ENCODE peak calls at places on chromosome 15, in six cellular contexts. I, U, T, N, Z and K are unnamed samples.

GRCh38 chr15:43440721-43441281 is 52.2 kb downstream of the TP53BP1 start:
- DNase-seq in I (peak; percentile 99), U (peak; percentile 76), T (no peak), N (peak; percentile 79), Z (no peak), K (peak; percentile 98)

GRCh38 chr15:60043744-60044435 is 39.8 kb downstream of the FOXB1 start:
- DNase-seq in I (no peak), U (no peak), T (no peak), N (no peak), Z (no peak), K (no peak)

GRCh38 chr15:98807262-98807661 is 158.9 kb downstream of the IGF1R start:
- DNase-seq in I (peak; percentile 89), U (no peak), T (no peak), N (peak; percentile 11), Z (no peak), K (peak; percentile 89)

GRCh38 chr15:42131826-42132806 is 24.3 kb downstream of the PLA2G4F start:
- DNase-seq in I (no peak), U (no peak), T (peak; percentile 57), N (no peak), Z (peak; percentile 32), K (peak; percentile 32)

GRCh38 chr15:43169888-43170287 is 15.3 kb upstream of the CCNDBP1 start:
- DNase-seq in I (peak; percentile 22), U (no peak), T (no peak), N (no peak), Z (no peak), K (peak; percentile 28)

GRCh38 chr15:100703671-100704070 is 101.3 kb downstream of the ASB7 start:
- DNase-seq in I (no peak), U (no peak), T (no peak), N (no peak), Z (no peak), K (no peak)

GRCh38 chr15:43828061-43828657 is 1.4 kb downstream of the WDR76 start:
- DNase-seq in I (peak; percentile 19), U (no peak), T (no peak), N (no peak), Z (no peak), K (peak; percentile 21)

GRCh38 chr15:66252411-66253295 is 897 bp downstream of the MEGF11 start:
- DNase-seq in I (no peak), U (peak; percentile 97), T (peak; percentile 79), N (no peak), Z (peak; percentile 67), K (peak; percentile 48)

GRCh38 chr15:60423540-60423939 is 25.8 kb upstream of the ANXA2 start:
- DNase-seq in I (peak; percentile 92), U (peak; percentile 29), T (peak; percentile 75), N (no peak), Z (no peak), K (peak; percentile 96)

GRCh38 chr15:38129531-38130199 is 123.0 kb upstream of the SPRED1 start:
- DNase-seq in I (peak; percentile 99), U (no peak), T (no peak), N (peak; percentile 58), Z (peak; percentile 43), K (peak; percentile 98)

GRCh38 chr15:51731549-51732267 is 5.7 kb downstream of the LYSMD2 start:
- DNase-seq in I (peak; percentile 85), U (no peak), T (no peak), N (no peak), Z (peak; percentile 39), K (peak; percentile 88)

GRCh38 chr15:25849431-25849921 is 13.7 kb downstream of the ATP10A start:
- DNase-seq in I (peak; percentile 83), U (no peak), T (no peak), N (no peak), Z (no peak), K (peak; percentile 29)

GRCh38 chr15:67082007-67082536 is 16.7 kb downstream of the SMAD3 start:
- DNase-seq in I (no peak), U (no peak), T (no peak), N (no peak), Z (peak; percentile 81), K (no peak)

GRCh38 chr15:51801391-51801835 is 28.0 kb upstream of the TMOD3 start:
- DNase-seq in I (peak; percentile 18), U (peak; percentile 62), T (peak; percentile 45), N (no peak), Z (no peak), K (peak; percentile 65)

GRCh38 chr15:43352693-43353382 is 18.0 kb downstream of the ZSCAN29 start:
- DNase-seq in I (no peak), U (no peak), T (no peak), N (no peak), Z (no peak), K (no peak)

GRCh38 chr15:99613887-99614642 is 48.3 kb downstream of the MEF2A start:
- DNase-seq in I (peak; percentile 62), U (no peak), T (no peak), N (peak; percentile 29), Z (no peak), K (peak; percentile 77)

GRCh38 chr15:74884428-74885223 is 5.2 kb upstream of the MPI start:
- DNase-seq in I (peak; percentile 27), U (no peak), T (no peak), N (no peak), Z (no peak), K (no peak)

GRCh38 chr15:35182841-35183479 is 97.9 kb upstream of the NANOGP8 start:
- DNase-seq in I (no peak), U (no peak), T (peak; percentile 17), N (no peak), Z (no peak), K (peak; percentile 86)

GRCh38 chr15:73225358-73226015 is 143.3 kb downstream of the HCN4 start:
- DNase-seq in I (no peak), U (no peak), T (no peak), N (no peak), Z (no peak), K (no peak)

GRCh38 chr15:39232512-39232911 is 348.4 kb upstream of the THBS1 start:
- DNase-seq in I (peak; percentile 95), U (peak; percentile 4), T (no peak), N (no peak), Z (no peak), K (peak; percentile 67)

GRCh38 chr15:51621917-51622268 is 678 bp downstream of the DMXL2 start:
- DNase-seq in I (peak; percentile 57), U (peak; percentile 76), T (peak; percentile 62), N (no peak), Z (peak; percentile 42), K (peak; percentile 74)

DNA sequence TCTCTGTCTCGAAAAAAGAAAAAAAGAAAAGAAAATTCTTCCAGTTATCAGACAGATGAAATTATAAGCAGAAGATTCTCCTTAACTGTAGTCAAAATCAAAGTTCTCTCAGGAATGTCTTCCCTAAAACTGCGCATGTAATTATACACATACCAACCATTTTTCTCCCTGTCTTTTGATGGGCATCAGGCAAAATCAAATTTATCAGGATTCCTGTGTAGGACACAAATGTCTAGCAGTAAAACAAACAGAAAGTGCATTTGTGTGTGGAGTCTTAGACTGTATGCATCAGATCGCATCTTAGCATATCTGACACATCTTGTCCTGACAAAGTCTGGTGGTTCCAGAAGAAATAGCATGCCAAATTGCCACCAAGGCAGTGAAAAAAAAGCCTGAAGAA is 3.9 kb upstream of the ARPIN start:
- DNase-seq in I (no peak), U (no peak), T (no peak), N (no peak), Z (no peak), K (no peak)
- H3K4me3 ChIP-seq in I (no peak overlapping the region), U (no peak overlapping the region), T (no peak overlapping the region), N (no peak overlapping the region), Z (no peak overlapping the region), K (no peak overlapping the region)

GRCh38 chr15:48064435-48064834 is 56.4 kb upstream of the SLC24A5 start:
- DNase-seq in I (peak; percentile 9), U (no peak), T (no peak), N (no peak), Z (no peak), K (peak; percentile 80)

GRCh38 chr15:48061588-48061987 is 59.2 kb upstream of the SLC24A5 start:
- DNase-seq in I (no peak), U (no peak), T (no peak), N (no peak), Z (no peak), K (no peak)

GRCh38 chr15:48060396-48060795 is 60.4 kb upstream of the SLC24A5 start:
- DNase-seq in I (no peak), U (no peak), T (no peak), N (no peak), Z (no peak), K (no peak)

GRCh38 chr15:48063411-48063985 is 57.3 kb upstream of the SLC24A5 start:
- DNase-seq in I (no peak), U (no peak), T (no peak), N (no peak), Z (no peak), K (no peak)

GRCh38 chr15:48062476-48062875 is 58.3 kb upstream of the SLC24A5 start:
- DNase-seq in I (peak; percentile 61), U (no peak), T (no peak), N (no peak), Z (no peak), K (peak; percentile 73)
- TF ChIP-seq CTCF in I (no peak), U (no peak), T (no peak), N (no peak), Z (no peak), K (no peak)

DNA sequence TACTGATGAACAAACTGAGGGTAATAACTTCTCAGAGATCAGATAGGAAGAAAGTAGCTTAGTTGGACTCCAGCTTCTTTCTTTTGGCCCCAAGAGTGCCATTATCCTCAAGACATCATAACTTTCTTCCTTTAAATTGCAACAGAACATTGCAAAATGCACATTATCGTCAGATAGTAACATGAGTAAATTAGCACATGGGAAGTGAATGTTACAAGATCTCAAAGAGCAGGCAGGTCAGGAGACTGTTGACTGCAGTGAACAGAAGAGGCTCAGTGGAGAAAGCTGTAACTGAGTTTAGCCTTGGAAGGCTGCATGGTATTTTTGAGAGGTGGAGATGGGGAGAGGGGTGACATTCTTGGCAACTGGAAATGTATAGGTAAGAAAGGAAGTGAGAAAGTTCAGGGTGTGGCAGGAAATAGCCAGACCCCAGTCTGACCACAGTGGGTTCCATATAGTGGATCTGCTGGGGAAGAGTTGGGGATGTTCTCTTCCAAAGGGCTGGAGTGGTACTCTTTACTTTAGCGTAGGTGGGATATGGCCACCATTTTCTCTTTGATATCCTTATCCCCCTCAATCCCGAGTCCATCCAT is 307.7 kb downstream of the RPLP1 start:
- DNase-seq in I (peak; percentile 60), U (no peak), T (no peak), N (peak; percentile 90), Z (no peak), K (peak; percentile 87)
- H3K4me3 ChIP-seq in I (no peak overlapping the region), U (no peak overlapping the region), T (no peak overlapping the region), N (no peak overlapping the region), Z (no peak overlapping the region), K (no peak overlapping the region)

GRCh38 chr15:32877201-32877600 is 159.4 kb downstream of the GREM1 start:
- DNase-seq in I (no peak), U (no peak), T (no peak), N (no peak), Z (no peak), K (no peak)
- TF ChIP-seq CTCF in I (no peak), U (no peak), T (no peak), N (no peak), Z (no peak), K (no peak)

DNA sequence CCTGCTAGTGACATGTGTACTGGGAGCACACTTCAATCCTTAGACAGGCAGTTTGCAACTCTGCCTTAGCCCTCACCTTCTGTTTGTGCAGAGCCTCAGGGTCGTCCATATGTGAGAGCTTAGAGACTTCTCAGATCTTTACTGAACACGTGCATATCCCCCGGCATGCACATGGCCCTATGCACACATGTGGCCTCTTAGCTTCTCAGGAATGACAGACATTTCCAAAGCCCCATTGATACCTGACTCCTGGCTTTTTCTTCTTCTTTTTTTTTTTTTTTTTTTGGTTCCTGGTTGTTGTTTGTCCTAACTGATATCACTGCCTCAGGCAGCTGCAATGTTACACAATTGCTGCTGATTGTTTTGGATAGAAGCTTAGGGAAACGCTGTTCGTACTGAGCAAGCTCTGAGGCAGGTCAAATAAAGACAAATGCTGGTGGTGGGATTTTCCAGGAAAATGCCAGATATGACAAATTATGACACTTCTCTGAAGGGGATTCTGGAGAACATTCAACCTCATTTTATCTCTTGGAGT is 107.2 kb upstream of the RGMA start:
- DNase-seq in I (no peak), U (no peak), T (no peak), N (peak; percentile 17), Z (no peak), K (no peak)
- H3K4me3 ChIP-seq in I (no peak overlapping the region), U (no peak overlapping the region), T (no peak overlapping the region), N (no peak overlapping the region), Z (no peak overlapping the region), K (no peak overlapping the region)